ENCODE peak calls at places on chromosomes 3 and 15, in four cellular contexts. B, W, C and Y are unnamed samples.

GRCh38 chr3:141476033-141476432 is 10.8 kb upstream of the RASA2 start:
- DNase-seq in W (no peak), B (no peak), C (no peak), Y (no peak)

GRCh38 chr15:89114974-89115373 is 26.7 kb downstream of the ABHD2 start:
- DNase-seq in C (no peak), W (no peak), B (no peak), Y (no peak)

GRCh38 chr3:8301977-8302589 is 199.5 kb upstream of the LMCD1 start:
- DNase-seq in W (no peak), B (no peak), C (peak), Y (peak)

GRCh38 chr3:16788440-16789057 is 96.2 kb upstream of the PLCL2 start:
- DNase-seq in W (no peak), B (no peak), C (no peak), Y (no peak)

GRCh38 chr3:10620833-10621082 is 115.4 kb upstream of the ATP2B2 start:
- DNase-seq in W (no peak), B (no peak), C (no peak), Y (no peak)

GRCh38 chr15:51243774-51244173 is 94.6 kb downstream of the CYP19A1 start:
- DNase-seq in B (no peak), W (no peak), C (no peak), Y (peak)

GRCh38 chr15:101407439-101407838 is 82.1 kb downstream of the PCSK6 start:
- DNase-seq in W (peak), B (peak), C (no peak), Y (no peak)

GRCh38 chr3:16824085-16824696 is 60.6 kb upstream of the PLCL2 start:
- DNase-seq in B (peak), C (no peak), W (no peak), Y (no peak)

GRCh38 chr15:26892119-26892518 is 25.3 kb downstream of the GABRA5 start:
- DNase-seq in C (no peak), B (no peak), W (no peak), Y (no peak)

GRCh38 chr15:91882858-91883586 is 29.5 kb downstream of the SLCO3A1 start:
- DNase-seq in W (peak), B (no peak), C (no peak), Y (no peak)

GRCh38 chr15:61755461-61755860 is 304.8 kb downstream of the VPS13C start:
- DNase-seq in B (no peak), W (no peak), C (no peak), Y (no peak)

GRCh38 chr15:69976366-69976994 is 121.2 kb downstream of the TLE3 start:
- DNase-seq in W (peak), B (no peak), C (peak), Y (peak)

GRCh38 chr3:62252614-62253147 is 120.7 kb downstream of the FEZF2 start:
- DNase-seq in C (no peak), W (no peak), B (no peak), Y (no peak)

GRCh38 chr3:41216993-41217392 is 17.7 kb downstream of the CTNNB1 start:
- DNase-seq in B (no peak), C (no peak), W (no peak), Y (no peak)

GRCh38 chr15:23647421-23648375 is at the start of gene MAGEL2:
- DNase-seq in W (peak), B (no peak), C (no peak), Y (no peak)

GRCh38 chr3:117665311-117665710 is 955.7 kb downstream of the TUSC7 start:
- DNase-seq in C (no peak), W (no peak), B (no peak), Y (no peak)

GRCh38 chr3:184360834-184361531 is 422 bp downstream of the CLCN2 start:
- DNase-seq in C (no peak), W (no peak), B (no peak), Y (no peak)

GRCh38 chr3:73423133-73423532 is 201.6 kb downstream of the PDZRN3 start:
- DNase-seq in C (no peak), B (no peak), W (no peak), Y (no peak)

GRCh38 chr15:38002883-38003477 is 68.5 kb downstream of the TMCO5A start:
- DNase-seq in C (no peak), B (peak), W (peak), Y (peak)

GRCh38 chr3:65126527-65127440 is 439.0 kb upstream of the ADAMTS9 start:
- DNase-seq in C (no peak), B (no peak), W (no peak), Y (no peak)

GRCh38 chr3:142613491-142613890 is 17.3 kb downstream of the PLS1 start:
- DNase-seq in C (no peak), B (no peak), W (no peak), Y (no peak)

GRCh38 chr3:149581681-149582349 is 76.0 kb downstream of the WWTR1 start:
- DNase-seq in W (no peak), C (peak), B (no peak), Y (no peak)

GRCh38 chr3:29764603-29765254 is 483.9 kb downstream of the RBMS3 start:
- DNase-seq in B (no peak), C (no peak), W (no peak), Y (no peak)

GRCh38 chr15:100902436-100903190 is 16.5 kb upstream of the LRRK1 start:
- DNase-seq in W (no peak), C (no peak), B (no peak), Y (peak)

GRCh38 chr3:89278305-89278704 is 170.9 kb downstream of the EPHA3 start:
- DNase-seq in B (no peak), C (no peak), W (peak), Y (peak)

GRCh38 chr3:32817195-32817560 is 619 bp upstream of the TRIM71 start:
- DNase-seq in B (no peak), W (no peak), C (no peak), Y (no peak)

GRCh38 chr3:32816439-32817194 is 1.2 kb upstream of the TRIM71 start:
- DNase-seq in C (no peak), W (peak), B (no peak), Y (peak)

GRCh38 chr3:32814371-32814770 is 3.4 kb upstream of the TRIM71 start:
- DNase-seq in C (no peak), B (no peak), W (no peak), Y (no peak)

GRCh38 chr3:32817561-32818430 is at the start of gene TRIM71:
- DNase-seq in W (no peak), C (no peak), B (no peak), Y (no peak)

GRCh38 chr3:32815812-32816438 is 1.9 kb upstream of the TRIM71 start:
- DNase-seq in B (no peak), C (no peak), W (no peak), Y (no peak)
- TF ChIP-seq BRCA1 in B (no peak), C (no peak), W (no peak), Y (no peak)

GRCh38 chr3:138378990-138379389 is 30.6 kb downstream of the MRAS start:
- DNase-seq in C (no peak), W (no peak), B (no peak), Y (peak)

GRCh38 chr3:138378331-138378730 is 30.0 kb downstream of the MRAS start:
- DNase-seq in C (no peak), B (no peak), W (no peak), Y (no peak)

GRCh38 chr3:138383715-138384114 is 35.3 kb downstream of the MRAS start:
- DNase-seq in B (no peak), W (no peak), C (no peak), Y (no peak)

GRCh38 chr3:138381950-138382715 is 33.8 kb downstream of the MRAS start:
- DNase-seq in W (no peak), B (no peak), C (no peak), Y (peak)

GRCh38 chr3:138381413-138381901 is 33.1 kb downstream of the MRAS start:
- DNase-seq in C (no peak), W (no peak), B (no peak), Y (no peak)
- TF ChIP-seq BRCA1 in C (no peak), W (no peak), B (no peak), Y (no peak)

DNA sequence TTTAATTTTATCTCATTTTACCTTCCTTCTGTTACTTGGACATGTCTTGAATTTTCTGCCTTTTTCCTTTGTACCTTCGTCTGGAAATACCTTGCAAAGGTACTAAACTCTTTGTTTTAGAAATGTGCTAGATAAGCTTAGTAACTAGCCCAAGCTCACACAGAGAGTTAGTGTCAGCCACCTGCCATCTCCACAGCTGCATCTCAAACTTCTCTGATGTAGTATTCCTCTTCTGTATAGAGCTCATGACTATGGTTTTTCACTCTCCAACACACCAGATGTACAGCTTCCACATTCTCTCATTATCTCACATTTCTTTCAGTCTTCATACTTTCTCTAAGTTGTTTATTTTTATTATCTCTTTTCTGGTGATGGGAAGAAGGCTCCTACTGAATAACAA is 516.6 kb upstream of the ROBO2 start:
- DNase-seq in B (no peak), C (no peak), W (no peak), Y (no peak)
- TF ChIP-seq BRCA1 in B (no peak), C (no peak), W (no peak), Y (no peak)

GRCh38 chr15:97870771-97871170 is 89.7 kb upstream of the ARRDC4 start:
- DNase-seq in W (no peak), C (no peak), B (no peak), Y (no peak)

GRCh38 chr15:97881568-97881967 is 78.9 kb upstream of the ARRDC4 start:
- DNase-seq in C (no peak), W (no peak), B (no peak), Y (no peak)

GRCh38 chr15:97875025-97875512 is 85.4 kb upstream of the ARRDC4 start:
- DNase-seq in B (no peak), C (no peak), W (no peak), Y (no peak)

GRCh38 chr15:97874139-97874538 is 86.4 kb upstream of the ARRDC4 start:
- DNase-seq in W (no peak), C (peak), B (no peak), Y (no peak)

DNA sequence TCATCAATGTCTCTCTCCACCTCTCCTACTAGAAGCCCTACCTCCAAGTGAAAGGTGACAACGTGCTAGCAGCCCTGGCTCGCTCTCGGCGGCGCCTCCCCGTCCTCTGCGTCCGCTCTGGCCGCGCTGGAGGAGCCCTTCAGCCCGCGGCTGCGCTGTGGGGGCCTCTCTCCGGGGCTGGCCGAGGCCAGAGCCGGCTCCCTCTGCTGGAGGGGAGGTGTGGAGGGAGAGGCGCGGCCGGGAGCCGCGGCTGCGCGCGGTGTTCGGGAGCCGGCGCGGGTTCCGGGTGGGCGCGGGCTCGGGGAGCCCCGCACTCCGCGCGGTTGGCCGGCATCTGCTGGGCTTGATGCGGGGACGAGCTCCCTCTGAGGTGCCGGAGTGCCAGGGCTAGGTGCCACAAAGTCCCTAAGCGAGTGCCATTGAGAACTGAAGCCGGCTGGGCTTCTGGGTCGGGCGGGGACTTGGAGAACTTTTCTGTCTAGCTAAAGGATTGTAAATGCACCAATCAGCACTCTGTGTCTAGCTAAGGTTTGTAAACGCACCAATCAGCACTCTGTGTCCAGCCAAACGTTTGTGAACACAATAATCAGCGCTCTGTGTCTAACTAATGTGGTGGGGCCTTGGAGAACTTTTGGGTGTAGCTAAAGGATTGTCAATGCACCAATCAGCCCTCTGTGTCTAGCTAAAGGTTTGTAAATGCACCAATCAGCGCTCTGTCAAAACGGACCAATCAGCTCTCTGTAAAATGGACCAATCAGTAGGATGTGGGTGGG is 84.8 kb upstream of the ARRDC4 start:
- DNase-seq in C (peak), B (no peak), W (no peak), Y (no peak)
- TF ChIP-seq BRCA1 in C (no peak), B (no peak), W (no peak), Y (no peak)

GRCh38 chr15:64560998-64561397 is 100.6 kb downstream of the ZNF609 start:
- DNase-seq in W (no peak), C (no peak), B (no peak), Y (no peak)

GRCh38 chr15:64561997-64562396 is 101.6 kb downstream of the ZNF609 start:
- DNase-seq in W (no peak), B (no peak), C (no peak), Y (no peak)

GRCh38 chr15:64559243-64559642 is 98.9 kb downstream of the ZNF609 start:
- DNase-seq in C (no peak), W (no peak), B (no peak), Y (no peak)

DNA sequence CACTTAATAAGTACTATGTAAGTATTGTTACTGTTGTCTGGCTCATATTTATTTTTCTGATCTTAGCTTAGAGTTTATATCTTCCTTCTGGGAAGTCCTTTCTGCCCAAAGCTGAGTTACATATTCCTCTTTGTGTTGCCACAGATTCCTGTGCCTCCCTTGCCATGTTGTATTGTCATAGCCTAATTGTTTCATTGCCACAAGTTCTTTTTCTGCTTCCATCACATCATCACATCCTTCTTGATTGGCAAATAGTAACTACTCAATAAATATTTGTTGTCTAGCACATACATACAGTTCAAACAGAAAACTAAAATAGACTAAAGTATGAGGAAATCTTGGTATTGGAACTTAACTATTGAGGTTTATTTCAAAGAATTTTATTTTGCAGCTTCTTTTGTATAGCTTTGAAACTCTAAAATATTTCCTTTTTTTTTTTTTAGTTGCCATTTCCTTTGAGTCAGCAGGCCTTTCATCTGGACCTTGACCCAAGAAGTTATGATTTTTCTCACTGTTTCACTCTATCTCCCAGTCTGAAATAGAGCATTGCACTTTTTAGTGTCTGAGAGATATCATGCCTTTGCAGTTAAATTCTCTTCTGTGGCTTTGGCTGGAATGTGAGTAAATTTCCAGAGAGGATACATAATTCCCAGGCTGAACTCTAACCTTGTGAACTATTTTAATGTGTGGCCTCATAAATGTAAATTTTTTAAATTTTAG is 98.2 kb downstream of the ZNF609 start:
- DNase-seq in B (no peak), W (no peak), C (no peak), Y (no peak)
- TF ChIP-seq BRCA1 in B (no peak), W (no peak), C (no peak), Y (no peak)